ENCODE peak calls at places on chromosomes 1 and 21, in four cellular contexts. P is GM12878, B is K562, J is HepG2. U is an unnamed sample.
A peak's percentile ranks its signal among the peaks of the same experiment; 100 is the strongest.

GRCh38 chr1:151457911-151458882 is 1.1 kb downstream of the POGZ start:
- DNase-seq in J (peak; percentile 58), B (peak; percentile 77), P (peak; percentile 37), U (peak; percentile 40)

GRCh38 chr1:228964178-228964819 is 229.0 kb downstream of the RHOU start:
- DNase-seq in B (no peak), J (peak; percentile 88), P (no peak), U (no peak)

GRCh38 chr21:27569831-27570230 is 602.9 kb upstream of the ADAMTS5 start:
- DNase-seq in P (no peak), J (no peak), B (no peak), U (no peak)

GRCh38 chr1:111270781-111271463 is 19.7 kb upstream of the CHIA start:
- DNase-seq in P (no peak), B (no peak), J (no peak), U (peak; percentile 52)

GRCh38 chr1:204220217-204220616 is 6.4 kb upstream of the GOLT1A start:
- DNase-seq in B (no peak), J (no peak), P (no peak), U (no peak)

GRCh38 chr21:28256420-28256831 is 736.3 kb downstream of the LTN1 start:
- DNase-seq in P (no peak), J (peak; percentile 94), B (no peak), U (no peak)

GRCh38 chr21:36914244-36915013 is 52.0 kb downstream of the HLCS start:
- DNase-seq in J (no peak), P (no peak), B (no peak), U (no peak)

GRCh38 chr1:157117527-157118057 is 18.0 kb upstream of the ETV3L start:
- DNase-seq in J (no peak), P (no peak), B (no peak), U (no peak)

GRCh38 chr1:235131961-235132360 is 3.3 kb upstream of the TOMM20 start:
- DNase-seq in P (no peak), B (no peak), J (no peak), U (no peak)

GRCh38 chr1:107782192-107782845 is 182.7 kb downstream of the VAV3 start:
- DNase-seq in B (peak; percentile 75), P (no peak), J (peak; percentile 43), U (no peak)

GRCh38 chr21:42614391-42614790 is 39.0 kb upstream of the PDE9A start:
- DNase-seq in J (no peak), P (no peak), B (no peak), U (no peak)

GRCh38 chr1:109508873-109509175 is 703 bp downstream of the AMIGO1 start:
- DNase-seq in B (no peak), P (no peak), J (no peak), U (no peak)

GRCh38 chr1:12601690-12602632 is 16.0 kb downstream of the DHRS3 start:
- DNase-seq in J (peak; percentile 34), P (no peak), B (peak; percentile 80), U (peak; percentile 45)

GRCh38 chr1:208183977-208184901 is 59.9 kb downstream of the PLXNA2 start:
- DNase-seq in B (peak; percentile 92), P (no peak), J (peak; percentile 42), U (no peak)

GRCh38 chr21:37821791-37822450 is 94.3 kb downstream of the KCNJ6 start:
- DNase-seq in B (no peak), J (no peak), P (no peak), U (no peak)

GRCh38 chr1:151816548-151816947 is 11.3 kb upstream of the LINGO4 start:
- DNase-seq in J (no peak), P (no peak), B (no peak), U (no peak)

GRCh38 chr1:5594056-5594956 is 397.9 kb downstream of the NPHP4 start:
- DNase-seq in B (no peak), J (no peak), P (no peak), U (no peak)

GRCh38 chr1:41368801-41369200 is 7.6 kb downstream of the FOXO6 start:
- DNase-seq in B (no peak), J (no peak), P (no peak), U (peak; percentile 10)

GRCh38 chr1:36269408-36269838 is 36.7 kb upstream of the SH3D21 start:
- DNase-seq in J (peak; percentile 94), P (no peak), B (no peak), U (no peak)

GRCh38 chr1:14598498-14599172 is at the start of gene KAZN:
- DNase-seq in B (no peak), J (no peak), P (no peak), U (peak; percentile 73)

GRCh38 chr1:223056802-223057201 is 86.2 kb downstream of the TLR5 start:
- DNase-seq in P (no peak), B (no peak), J (no peak), U (no peak)

GRCh38 chr1:151398691-151399065 is 695 bp upstream of the PSMB4 start:
- DNase-seq in P (no peak), B (no peak), J (no peak), U (no peak)

GRCh38 chr1:21436488-21437340 is 3.2 kb upstream of the NBPF3 start:
- DNase-seq in J (no peak), P (no peak), B (no peak), U (peak; percentile 72)

GRCh38 chr1:31372961-31373896 is at the start of gene FABP3:
- DNase-seq in P (no peak), J (peak; percentile 71), B (peak; percentile 86), U (peak; percentile 95)

GRCh38 chr1:223717123-223717522 is 4.8 kb downstream of the CAPN2 start:
- DNase-seq in B (no peak), P (no peak), J (no peak), U (no peak)

DNA sequence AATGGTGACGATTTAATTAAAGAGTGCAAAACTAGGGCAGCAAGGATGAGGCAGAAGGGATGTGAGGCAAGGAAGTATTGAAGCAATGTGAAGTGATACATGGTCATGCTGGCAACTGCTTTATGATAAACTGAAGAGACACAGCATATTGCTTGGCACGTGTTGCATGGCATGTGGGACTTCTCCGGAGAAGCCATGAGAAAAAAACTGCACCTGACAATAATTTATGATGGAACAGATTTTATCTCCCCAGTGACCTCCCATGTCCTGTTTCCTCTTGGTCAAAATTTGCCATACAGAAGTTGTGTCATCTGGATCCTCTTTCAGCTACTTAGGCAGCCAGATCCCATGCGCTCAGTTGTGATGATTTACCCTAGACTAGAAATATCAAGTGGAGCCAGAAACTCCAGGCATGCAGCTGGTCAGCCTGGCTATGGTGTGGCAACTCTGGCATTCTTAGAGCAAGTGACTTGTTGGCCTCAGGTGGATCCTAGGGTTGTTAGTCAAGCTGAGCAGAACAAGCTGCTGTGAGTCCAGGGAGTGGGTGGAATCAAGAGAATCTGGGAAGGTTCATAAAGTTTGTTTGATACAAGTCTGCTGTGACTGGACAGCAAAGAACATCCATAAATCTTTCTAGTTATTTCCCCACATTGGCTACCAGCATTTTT is 611.4 kb upstream of the USP24 start:
- DNase-seq in J (no peak), P (no peak), B (no peak), U (no peak)
- TF ChIP-seq TCF7 in J (no peak), P (no peak), B (no peak), U (no peak)

GRCh38 chr1:203035111-203036000 is 9.1 kb downstream of the PPFIA4 start:
- DNase-seq in B (no peak), P (no peak), J (no peak), U (no peak)

GRCh38 chr1:203034422-203035110 is 8.3 kb downstream of the PPFIA4 start:
- DNase-seq in J (no peak), P (no peak), B (no peak), U (no peak)

GRCh38 chr1:203036537-203036936 is 10.2 kb downstream of the PPFIA4 start:
- DNase-seq in B (no peak), P (no peak), J (no peak), U (no peak)

GRCh38 chr1:203037509-203038190 is 11.4 kb downstream of the PPFIA4 start:
- DNase-seq in P (no peak), J (no peak), B (no peak), U (no peak)

DNA sequence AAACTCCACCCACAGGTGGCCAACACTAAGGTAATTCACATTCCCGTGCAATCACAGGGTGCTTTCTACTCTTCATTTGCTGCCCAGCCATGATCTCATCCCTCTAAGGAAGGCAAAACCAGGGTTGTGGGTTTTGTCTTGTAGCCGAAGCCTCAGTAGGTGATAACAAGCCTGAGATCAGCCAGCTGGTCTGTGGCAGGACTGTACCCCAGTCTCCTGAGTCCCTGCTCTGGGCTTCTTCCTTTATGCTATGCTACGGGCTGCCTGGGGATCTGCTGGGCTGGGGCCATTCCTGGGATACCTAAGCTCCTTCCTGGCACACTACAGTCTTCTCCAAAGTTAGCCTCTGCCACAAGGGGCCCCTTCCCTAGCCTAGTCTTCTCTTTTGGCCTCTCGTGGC is 9.8 kb downstream of the PPFIA4 start:
- DNase-seq in J (no peak), B (no peak), P (no peak), U (no peak)
- TF ChIP-seq ATF2 in J (no peak), B (no peak), P (no peak), U (no peak)

GRCh38 chr1:171641076-171641864 is 11.2 kb downstream of the MYOC start:
- DNase-seq in P (no peak), J (no peak), B (no peak), U (peak; percentile 38)

GRCh38 chr1:171643156-171643555 is 9.3 kb downstream of the MYOC start:
- DNase-seq in B (no peak), J (no peak), P (no peak), U (no peak)

GRCh38 chr1:171644805-171645483 is 7.5 kb downstream of the MYOC start:
- DNase-seq in J (peak; percentile 87), B (peak; percentile 91), P (peak; percentile 49), U (peak; percentile 91)

GRCh38 chr1:171642197-171642596 is 10.3 kb downstream of the MYOC start:
- DNase-seq in P (no peak), J (no peak), B (no peak), U (no peak)

DNA sequence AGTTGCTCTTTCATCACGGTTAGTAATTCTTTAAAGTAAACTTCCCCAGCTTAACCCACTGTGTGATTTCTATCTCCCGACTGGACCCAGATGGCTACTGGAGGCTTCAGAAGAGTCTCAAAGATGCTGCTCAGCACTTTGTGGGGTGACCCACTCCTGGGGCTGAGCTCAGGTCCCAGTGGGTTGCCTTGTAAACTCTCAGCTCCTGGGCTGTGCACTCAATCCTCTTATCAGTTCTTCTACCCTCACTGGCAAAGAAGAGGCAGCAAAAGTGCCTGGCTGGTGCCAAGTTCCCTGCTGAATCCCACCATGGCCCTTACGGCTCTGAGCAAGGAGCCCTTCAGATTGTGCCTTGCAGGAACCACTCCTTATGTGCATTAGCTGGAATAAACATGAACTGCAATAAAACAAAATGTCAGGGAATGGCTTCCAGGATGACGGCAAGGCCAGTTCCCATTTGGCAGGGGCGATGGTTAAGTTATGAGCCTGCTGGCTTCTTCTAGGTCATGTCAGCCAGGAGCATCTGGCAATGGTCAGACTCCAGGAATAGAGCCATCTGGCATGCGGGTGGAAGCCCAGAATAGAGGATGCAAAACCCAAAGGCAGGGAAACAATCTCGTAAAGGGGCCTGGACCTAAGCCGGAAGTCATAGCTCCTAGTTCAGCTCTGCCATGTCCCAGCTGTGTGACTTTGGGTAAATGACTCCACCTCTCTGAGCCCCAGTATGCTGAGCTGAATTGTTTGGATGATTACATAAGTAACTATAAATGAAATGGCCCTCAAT is 6.7 kb downstream of the MYOC start:
- DNase-seq in B (no peak), P (no peak), J (no peak), U (no peak)
- TF ChIP-seq SP1 in B (no peak), P (no peak), J (no peak), U (no peak)

GRCh38 chr1:168121314-168122029 is 15.3 kb downstream of the GPR161 start:
- DNase-seq in B (no peak), P (no peak), J (no peak), U (no peak)
- TF ChIP-seq TCF7 in B (no peak), P (no peak), J (no peak), U (no peak)

GRCh38 chr1:17653728-17654351 is 101.3 kb upstream of the ACTL8 start:
- DNase-seq in J (no peak), B (peak; percentile 61), P (no peak), U (peak; percentile 72)
- TF ChIP-seq ATF2 in J (no peak), B (no peak), P (no peak), U (no peak)

U was measured in WTC11.